ENCODE peak calls at places on chromosomes 7 and 10, in five cellular contexts. J is aorta, I is PC-3, K is K562, F is uterus. U is an unnamed sample. For H3K27me3, the result is how much of the 10 kb centered on the place peaks cover.

GRCh38 chr10:100890696-100891271 is 22.0 kb upstream of the SLF2 start:
- DNase-seq in J (no peak), I (peak), K (no peak), F (no peak), U (no peak)

GRCh38 chr7:96244992-96245292 is 77.0 kb downstream of the SLC25A13 start:
- DNase-seq in K (no peak), F (no peak), J (no peak), I (no peak), U (no peak)

GRCh38 chr10:90587081-90587491 is 270.8 kb downstream of the HTR7 start:
- DNase-seq in K (no peak), I (peak), F (no peak), J (no peak), U (no peak)

GRCh38 chr7:137989127-137989526 is 12.8 kb downstream of the CREB3L2 start:
- DNase-seq in K (peak), J (no peak), I (no peak), F (no peak), U (no peak)

GRCh38 chr7:6494365-6494764 is 46.6 kb upstream of the DAGLB start:
- DNase-seq in K (no peak), F (no peak), I (no peak), J (no peak), U (no peak)

GRCh38 chr10:58644311-58644710 is 131.6 kb downstream of the BICC1 start:
- DNase-seq in J (no peak), F (no peak), I (no peak), K (no peak), U (no peak)

GRCh38 chr10:62640386-62640785 is 164.1 kb upstream of the ADO start:
- DNase-seq in I (peak), J (no peak), K (no peak), F (no peak), U (no peak)

GRCh38 chr10:101050206-101051069 is 11.4 kb upstream of the KAZALD1 start:
- DNase-seq in F (no peak), J (peak), K (peak), I (peak), U (peak)

GRCh38 chr7:8211725-8212096 is 50.3 kb downstream of the ICA1 start:
- DNase-seq in F (peak), K (no peak), I (no peak), J (no peak), U (no peak)

GRCh38 chr10:43037440-43037839 is 39.4 kb upstream of the RET start:
- DNase-seq in F (peak), I (no peak), K (no peak), J (no peak), U (no peak)

GRCh38 chr7:129434846-129435318 is 650 bp downstream of the STRIP2 start:
- DNase-seq in F (no peak), I (no peak), J (peak), K (peak), U (no peak)

GRCh38 chr7:17871815-17872533 is 68.3 kb downstream of the SNX13 start:
- DNase-seq in K (no peak), J (no peak), I (no peak), F (no peak), U (no peak)

GRCh38 chr10:111076682-111077661 is at the start of gene ADRA2A:
- DNase-seq in J (no peak), I (peak), F (peak), K (no peak), U (no peak)

GRCh38 chr7:142542938-142543337 is 206.3 kb upstream of the PRSS1 start:
- DNase-seq in F (no peak), J (no peak), I (no peak), K (no peak), U (no peak)

GRCh38 chr7:116652793-116653192 is 19.2 kb upstream of the MET start:
- DNase-seq in I (peak), K (no peak), F (no peak), J (no peak), U (no peak)

GRCh38 chr7:31890751-31891150 is 179.5 kb downstream of the PDE1C start:
- DNase-seq in I (no peak), F (no peak), K (no peak), J (no peak), U (no peak)

GRCh38 chr7:93601363-93601762 is 26.8 kb upstream of the CALCR start:
- DNase-seq in I (peak), J (no peak), F (no peak), K (no peak), U (no peak)

GRCh38 chr7:79512269-79512668 is 58.8 kb upstream of the MAGI2 start:
- DNase-seq in J (no peak), F (no peak), K (no peak), I (peak), U (no peak)

GRCh38 chr7:92489634-92490033 is 11.9 kb upstream of the ERVW-1 start:
- DNase-seq in J (no peak), F (no peak), I (no peak), K (no peak), U (no peak)

GRCh38 chr7:135718794-135719436 is 9.1 kb downstream of the SLC13A4 start:
- DNase-seq in K (no peak), J (no peak), I (no peak), F (no peak), U (no peak)

GRCh38 chr10:91409069-91409868 is 875 bp upstream of the HECTD2 start:
- DNase-seq in I (peak), J (peak), F (peak), K (peak), U (no peak)

GRCh38 chr7:114086491-114086905 is 167.7 kb upstream of the PPP1R3A start:
- DNase-seq in I (no peak), K (no peak), F (peak), J (peak), U (no peak)

GRCh38 chr10:116706281-116706680 is 36.1 kb downstream of the HSPA12A start:
- DNase-seq in F (no peak), K (no peak), I (no peak), J (no peak), U (no peak)

GRCh38 chr10:23439452-23439919 is 611 bp downstream of the OTUD1 start:
- DNase-seq in K (peak), J (no peak), I (no peak), F (peak), U (no peak)

GRCh38 chr7:48244902-48245301 is 73.6 kb downstream of the ABCA13 start:
- DNase-seq in J (no peak), K (no peak), I (peak), F (no peak), U (no peak)

GRCh38 chr10:25493122-25493893 is 318.5 kb downstream of the GPR158 start:
- DNase-seq in J (no peak), F (no peak), K (peak), I (peak), U (no peak)

GRCh38 chr10:71339796-71340589 is 20.9 kb downstream of the SLC29A3 start:
- DNase-seq in K (peak), J (no peak), F (no peak), I (peak), U (no peak)

GRCh38 chr7:132275811-132276210 is 300.5 kb downstream of the PLXNA4 start:
- DNase-seq in F (no peak), J (no peak), I (no peak), K (no peak), U (no peak)

GRCh38 chr7:134831862-134832261 is 52.4 kb downstream of the CALD1 start:
- DNase-seq in K (no peak), I (no peak), J (peak), F (no peak), U (no peak)

DNA sequence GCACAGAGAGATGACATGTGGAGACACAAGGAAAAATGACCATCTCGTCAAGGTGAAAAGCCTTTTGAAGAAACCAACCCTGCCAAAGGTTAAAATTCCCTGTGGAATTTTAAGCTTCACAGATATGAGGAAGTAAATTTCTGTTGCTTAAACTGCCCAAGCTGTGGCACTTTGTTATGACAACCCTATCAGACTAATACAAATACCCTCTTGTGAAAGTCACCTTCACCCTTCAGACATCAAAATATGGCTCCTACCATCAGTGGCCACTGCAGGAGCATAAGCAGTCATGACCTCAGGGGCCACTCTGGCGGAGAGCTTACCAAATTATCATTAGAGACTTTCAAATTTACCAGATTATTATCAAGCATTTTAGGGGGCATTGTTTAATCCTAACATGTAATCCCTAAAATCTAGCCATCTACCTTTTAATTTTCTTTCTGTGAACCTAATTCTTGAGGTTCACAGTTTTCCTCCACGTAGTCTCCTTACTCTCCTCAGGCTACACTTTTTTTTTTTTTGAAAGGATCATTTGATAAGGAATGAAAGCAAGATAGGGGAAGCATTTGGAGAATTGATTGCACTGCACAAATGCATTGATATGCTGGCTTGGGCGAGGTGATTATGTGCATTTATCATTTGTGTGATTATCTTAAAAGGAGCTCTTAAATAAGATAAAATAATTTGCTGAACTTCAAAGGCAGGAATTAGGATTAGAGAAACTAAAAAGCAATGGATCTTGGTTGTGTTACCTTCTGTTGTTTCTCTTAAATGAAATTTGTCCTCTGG is 90.3 kb downstream of the TMEM168 start:
- DNase-seq in F (no peak), J (no peak), K (no peak), I (no peak), U (no peak)
- H3K27me3 ChIP-seq in F (under half), J (under half), K (under half), I (under half), U (under half)

GRCh38 chr7:156556083-156556482 is 84.5 kb upstream of the RNF32 start:
- DNase-seq in J (no peak), I (no peak), K (no peak), F (no peak), U (no peak)
- H3K4me3 ChIP-seq in J (no peak), I (no peak), K (no peak), F (no peak), U (no peak)

GRCh38 chr10:96266118-96266770 is 5.1 kb downstream of the BLNK start:
- DNase-seq in K (no peak), J (no peak), I (no peak), F (no peak), U (no peak)
- H3K27ac ChIP-seq in K (no peak), J (no peak), I (no peak), F (no peak), U (no peak)

GRCh38 chr7:43296306-43296705 is 183.9 kb downstream of the HECW1 start:
- DNase-seq in K (peak), I (no peak), J (no peak), F (peak), U (no peak)

GRCh38 chr7:43298617-43299016 is 186.2 kb downstream of the HECW1 start:
- DNase-seq in F (no peak), I (no peak), K (no peak), J (no peak), U (no peak)

GRCh38 chr7:43292384-43292783 is 179.9 kb downstream of the HECW1 start:
- DNase-seq in F (no peak), K (no peak), I (no peak), J (no peak), U (no peak)

GRCh38 chr7:43294080-43294630 is 181.7 kb downstream of the HECW1 start:
- DNase-seq in F (peak), J (no peak), K (no peak), I (peak), U (no peak)

DNA sequence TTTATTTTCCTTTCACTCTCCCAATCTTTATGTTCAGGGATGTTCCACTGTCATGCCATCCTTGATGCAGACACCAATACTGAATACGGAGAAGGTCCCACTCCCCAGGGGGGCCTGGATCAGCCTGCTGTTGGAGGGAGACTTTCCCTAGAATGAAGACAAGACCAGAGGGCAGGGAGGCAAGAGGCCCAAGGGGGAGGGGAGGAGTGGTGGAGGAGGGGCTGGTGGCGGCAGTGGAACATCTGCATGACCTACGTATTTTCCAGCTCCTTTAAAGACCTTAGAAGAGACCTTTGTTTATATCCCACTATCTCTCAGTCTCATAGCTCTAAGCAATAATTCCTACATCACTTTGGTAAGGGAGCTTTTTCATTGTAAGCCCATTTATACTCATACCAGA is 183.0 kb downstream of the HECW1 start:
- DNase-seq in K (no peak), F (no peak), I (no peak), J (no peak), U (no peak)
- H3K27me3 ChIP-seq in K (under half), F (under half), I (under half), J (under half), U (under half)

DNA sequence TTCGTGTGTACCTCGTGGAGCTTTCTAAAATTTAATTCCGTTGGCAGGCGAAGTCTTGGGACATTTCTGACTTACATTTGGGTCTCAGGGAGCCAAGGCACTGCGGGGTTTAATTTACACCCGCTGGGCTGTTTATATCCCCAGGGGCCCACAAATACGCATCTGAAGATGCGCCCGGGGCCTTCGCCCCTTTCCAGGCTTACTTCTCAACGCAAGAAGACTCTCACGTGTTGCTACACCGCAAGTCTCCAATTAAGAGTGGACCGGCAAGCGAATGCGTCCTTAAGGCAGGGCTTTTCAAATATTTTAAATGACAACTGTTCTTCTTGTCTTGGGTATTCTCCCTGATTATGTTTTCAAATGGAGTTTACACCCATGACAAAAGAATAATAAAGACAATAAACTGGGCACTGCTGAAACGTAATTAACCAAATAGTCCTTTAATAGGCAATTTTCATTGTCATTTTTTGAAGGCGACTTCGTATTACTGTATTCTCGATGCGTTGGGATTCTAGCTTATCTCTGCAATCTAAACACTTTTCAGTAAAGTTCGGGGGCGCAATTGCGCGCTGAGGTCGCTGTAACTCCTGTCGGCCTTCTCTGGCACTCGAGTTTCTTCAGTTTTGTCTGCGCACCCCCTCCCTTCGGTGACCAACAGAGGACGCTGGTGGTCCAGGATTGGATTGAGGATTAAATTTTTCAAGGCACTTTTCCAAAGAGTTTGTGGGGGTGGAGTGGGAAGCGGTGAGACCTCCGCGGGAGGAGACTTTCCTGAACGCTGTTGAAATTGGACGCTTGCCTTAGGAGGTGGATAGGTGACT is 837 bp upstream of the IGFBP3 start:
- DNase-seq in F (peak), J (peak), K (peak), I (peak), U (no peak)
- H3K4me3 ChIP-seq in F (peak), J (no peak), K (no peak), I (peak), U (no peak)

GRCh38 chr10:122288917-122289316 is 17.8 kb downstream of the BTBD16 start:
- DNase-seq in J (no peak), K (no peak), F (no peak), I (no peak), U (no peak)

GRCh38 chr10:122287584-122287983 is 16.5 kb downstream of the BTBD16 start:
- DNase-seq in I (no peak), F (no peak), K (no peak), J (no peak), U (no peak)

GRCh38 chr10:122282909-122283308 is 11.8 kb downstream of the BTBD16 start:
- DNase-seq in K (no peak), I (no peak), F (no peak), J (no peak), U (no peak)

GRCh38 chr10:122286872-122287271 is 15.8 kb downstream of the BTBD16 start:
- DNase-seq in K (no peak), F (no peak), I (peak), J (peak), U (no peak)

DNA sequence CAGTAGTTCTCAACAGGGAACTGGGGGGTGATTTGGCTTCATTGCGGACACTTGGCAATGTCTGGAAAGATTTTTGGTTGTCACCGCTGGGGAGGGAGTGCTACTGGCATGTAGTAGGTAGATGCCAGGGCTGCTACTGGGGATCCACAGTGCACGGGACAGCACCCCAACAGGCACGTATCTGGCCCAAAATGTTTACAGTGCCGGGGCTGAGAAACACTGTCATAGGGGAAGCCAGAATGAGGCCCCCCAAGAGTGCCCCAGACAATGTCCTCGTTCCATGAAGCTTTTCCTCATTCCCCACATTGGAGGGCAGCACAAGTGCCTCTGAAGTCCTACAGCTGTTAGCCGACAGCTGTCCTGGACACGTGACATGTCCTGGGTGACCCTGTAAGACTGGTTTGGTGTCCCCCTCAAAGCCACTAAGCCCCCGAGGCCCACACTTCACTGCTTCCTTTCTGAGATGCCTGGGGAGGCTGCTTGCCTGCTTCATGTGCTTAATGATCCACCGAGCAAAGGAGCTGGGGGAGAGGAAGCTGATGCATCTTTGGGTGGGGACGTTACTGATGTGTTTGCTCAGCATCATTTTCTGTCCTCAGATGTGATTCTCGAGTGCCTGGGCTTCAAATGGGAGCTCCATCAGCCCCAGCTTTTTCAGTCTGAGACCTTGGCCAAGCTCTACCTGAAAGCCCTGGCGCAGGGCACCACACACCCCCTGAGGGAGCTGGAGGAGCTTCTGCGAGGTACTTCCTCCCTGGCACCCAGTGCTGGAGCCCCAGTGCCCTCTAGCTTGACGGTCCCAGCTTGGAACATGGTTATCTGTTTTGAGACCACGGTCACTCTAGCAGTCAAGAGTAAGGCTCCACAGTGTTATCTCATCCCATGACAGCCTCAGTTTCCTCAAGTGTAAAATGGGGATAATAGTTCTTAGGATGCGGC is 14.7 kb downstream of the BTBD16 start:
- DNase-seq in J (no peak), I (no peak), K (no peak), F (no peak), U (no peak)
- H3K27ac ChIP-seq in J (peak), I (no peak), K (no peak), F (no peak), U (no peak)

GRCh38 chr7:23472556-23472955 is 2.3 kb upstream of the IGF2BP3 start:
- DNase-seq in I (no peak), J (no peak), F (no peak), K (no peak), U (no peak)
- H3K27me3 ChIP-seq in I (under half), J (under half), F (half or more), K (under half), U (half or more)

DNA sequence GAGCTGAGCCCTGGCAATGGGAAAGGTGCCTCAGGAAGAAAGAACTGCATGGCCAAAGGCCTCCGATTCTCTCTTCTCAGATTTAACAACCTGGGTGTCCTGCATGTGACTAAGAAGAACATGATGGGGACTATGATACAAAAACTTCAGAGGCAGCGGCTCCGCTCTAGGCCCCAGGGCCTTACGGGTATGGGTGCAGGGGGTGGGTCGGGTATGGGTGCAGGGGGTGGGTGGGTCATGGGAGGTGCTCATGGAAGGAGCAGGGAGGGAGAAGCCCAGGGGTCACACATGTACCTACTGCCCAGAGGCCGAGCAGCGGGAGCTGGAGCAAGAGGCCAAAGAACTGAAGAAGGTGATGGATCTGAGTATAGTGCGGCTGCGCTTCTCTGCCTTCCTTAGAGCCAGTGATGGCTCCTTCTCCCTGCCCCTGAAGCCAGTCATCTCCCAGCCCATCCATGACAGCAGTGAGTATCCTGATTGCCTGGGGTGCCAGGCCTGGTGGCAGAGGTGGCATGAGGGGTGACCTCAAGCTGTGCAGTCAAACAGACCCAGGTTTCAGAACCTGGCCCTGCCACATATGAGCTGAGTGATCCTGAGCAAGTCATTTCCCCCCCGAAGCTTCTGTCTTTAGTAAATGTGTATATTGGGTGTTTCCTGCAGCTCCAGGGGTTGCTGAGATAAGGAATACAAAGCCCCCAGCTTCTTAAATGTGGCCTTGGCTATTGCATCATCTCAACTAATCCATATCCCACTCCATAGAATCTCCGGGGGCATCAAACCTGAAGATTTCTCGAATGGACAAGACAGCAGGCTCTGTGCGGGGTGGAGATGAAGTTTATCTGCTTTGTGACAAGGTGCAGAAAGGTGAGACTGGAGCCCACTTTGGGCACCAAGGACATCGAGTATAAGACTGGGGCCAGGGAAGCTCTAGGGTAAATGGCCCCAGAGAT is 2.0 kb downstream of the NFKB2 start:
- DNase-seq in J (peak), F (no peak), I (no peak), K (no peak), U (no peak)
- H3K4me3 ChIP-seq in J (no peak), F (no peak), I (no peak), K (no peak), U (no peak)

U was measured in CD4-positive, CD25-positive, alpha-beta regulatory T cell.